ENCODE peak calls at places on chromosome 6, in nine cellular contexts. I, Z, J, L, Q, S, U, Y and B are unnamed samples.

GRCh38 chr6:87829622-87830121 is 127.6 kb upstream of the AKIRIN2 start:
- DNase-seq in I (no peak), Q (no peak), S (no peak), Y (no peak), L (no peak), U (no peak), J (no peak), Z (no peak), B (no peak)

GRCh38 chr6:7080311-7080710 is 27.4 kb upstream of the RREB1 start:
- DNase-seq in Q (no peak), I (no peak), Z (no peak), J (no peak), L (no peak), U (no peak), Y (no peak), S (no peak), B (no peak)

GRCh38 chr6:108187519-108187918 is 21.7 kb downstream of the NR2E1 start:
- DNase-seq in Q (no peak), U (no peak), Y (no peak), S (no peak), L (no peak), J (no peak), Z (no peak), I (no peak), B (no peak)

GRCh38 chr6:131819507-131820228 is 11.8 kb downstream of the ENPP1 start:
- DNase-seq in Q (peak; percentile 85), J (no peak), Y (no peak), L (no peak), Z (no peak), U (no peak), S (no peak), I (no peak), B (no peak)

GRCh38 chr6:124199226-124199625 is 395.6 kb downstream of the NKAIN2 start:
- DNase-seq in Y (no peak), L (no peak), Q (no peak), S (no peak), I (no peak), Z (no peak), U (no peak), J (no peak), B (no peak)

GRCh38 chr6:153162646-153163045 is 31.6 kb upstream of the RGS17 start:
- DNase-seq in U (no peak), Y (no peak), J (no peak), Q (no peak), Z (no peak), L (no peak), I (no peak), S (no peak), B (no peak)

GRCh38 chr6:52000064-52000463 is 87.3 kb downstream of the PKHD1 start:
- DNase-seq in L (no peak), Y (no peak), J (no peak), S (no peak), Z (no peak), U (no peak), Q (no peak), I (no peak), B (no peak)

GRCh38 chr6:52495859-52496396 is 75.8 kb downstream of the EFHC1 start:
- DNase-seq in I (no peak), Z (no peak), Q (no peak), J (no peak), L (no peak), U (no peak), S (no peak), Y (no peak), B (no peak)

GRCh38 chr6:56246941-56247653 is at the start of gene COL21A1:
- DNase-seq in L (peak; percentile 82), Z (no peak), Y (peak; percentile 94), J (peak; percentile 58), S (no peak), Q (no peak), I (peak; percentile 81), U (peak; percentile 58), B (peak; percentile 79)
- TF ChIP-seq CTCF in L (peak; percentile 26), Z (peak; percentile 13), Y (peak; percentile 44), J (no peak), S (no peak), Q (peak; percentile 65), I (no peak), U (no peak), B (peak; percentile 22)

DNA sequence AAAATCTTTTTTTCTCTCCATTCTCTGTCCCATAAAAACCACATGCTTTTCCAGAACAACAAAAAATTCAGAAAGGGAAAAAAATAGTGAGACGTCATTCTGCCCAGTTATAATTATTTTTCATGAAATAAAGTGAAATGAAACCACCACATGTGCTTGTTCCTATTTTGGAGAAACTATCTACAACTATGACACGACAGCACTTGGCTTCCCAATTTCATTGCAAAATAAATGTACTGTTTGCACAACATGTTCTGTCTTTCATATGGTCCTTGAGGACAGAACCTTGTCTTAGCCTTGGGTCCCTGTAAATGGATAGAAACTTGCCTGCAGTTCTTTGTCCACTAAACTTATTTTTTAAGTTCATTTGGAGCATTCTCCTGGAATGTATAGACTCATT is 5.6 kb upstream of the MAN1A1 start:
- DNase-seq in J (no peak), L (no peak), Q (no peak), Y (no peak), Z (no peak), S (no peak), I (no peak), U (no peak), B (no peak)
- H3K4me3 ChIP-seq in J (no peak overlapping the region), L (no peak overlapping the region), Q (no peak overlapping the region), Y (no peak overlapping the region), Z (no peak overlapping the region), S (no peak overlapping the region), I (no peak overlapping the region), U (no peak overlapping the region), B (no peak overlapping the region)

GRCh38 chr6:41332842-41333736 is 2.3 kb upstream of the NCR2 start:
- DNase-seq in J (no peak), Y (no peak), I (no peak), Q (no peak), Z (no peak), L (no peak), U (no peak), S (no peak), B (no peak)
- H3K27me3 ChIP-seq in J (no peaks in the 10 kb centered on the region), Y (no peaks in the 10 kb centered on the region), I (peaks cover 9% of the 10 kb centered on the region), Q (peaks cover 14% of the 10 kb centered on the region), Z (no peaks in the 10 kb centered on the region), L (no peaks in the 10 kb centered on the region), U (peaks cover 21% of the 10 kb centered on the region), S (no peaks in the 10 kb centered on the region), B (peaks cover 36% of the 10 kb centered on the region)

GRCh38 chr6:35954335-35954734 is 33.4 kb upstream of the SRPK1 start:
- DNase-seq in J (no peak), I (no peak), L (no peak), Z (no peak), S (no peak), Y (no peak), Q (no peak), U (no peak), B (no peak)

GRCh38 chr6:35960192-35960591 is 39.3 kb upstream of the SRPK1 start:
- DNase-seq in I (no peak), S (no peak), Y (no peak), L (no peak), J (no peak), Z (no peak), U (no peak), Q (no peak), B (no peak)

GRCh38 chr6:35955071-35955470 is 34.2 kb upstream of the SRPK1 start:
- DNase-seq in Q (peak; percentile 29), Y (no peak), U (no peak), S (no peak), L (no peak), J (no peak), I (no peak), Z (no peak), B (no peak)

GRCh38 chr6:35955521-35955920 is 34.6 kb upstream of the SRPK1 start:
- DNase-seq in Z (no peak), Y (no peak), L (no peak), I (no peak), J (no peak), S (no peak), U (no peak), Q (no peak), B (no peak)

DNA sequence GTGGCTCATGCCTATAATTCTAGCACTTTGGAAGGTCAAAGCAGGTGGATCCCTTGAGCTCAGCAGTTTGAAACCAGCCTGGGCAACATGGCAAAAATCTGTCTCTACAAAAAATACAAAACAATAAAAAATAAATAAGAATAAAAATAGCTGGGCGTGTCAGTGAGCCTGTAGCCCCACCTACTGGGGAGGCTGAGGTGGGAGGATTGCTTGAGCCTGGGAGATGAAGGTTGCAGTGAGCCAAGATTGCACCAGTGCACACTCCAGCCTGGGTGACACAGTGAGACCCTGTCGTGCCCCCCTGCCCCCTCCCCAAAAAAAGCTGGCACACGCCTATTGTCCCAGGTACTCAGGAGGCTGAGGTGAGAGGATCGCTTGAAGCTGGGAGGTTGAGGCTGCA is 35.1 kb upstream of the SRPK1 start:
- DNase-seq in J (no peak), I (no peak), L (no peak), U (no peak), Z (no peak), S (no peak), Q (no peak), Y (no peak), B (no peak)
- TF ChIP-seq CTCF in J (no peak), I (no peak), L (no peak), U (no peak), Z (no peak), S (peak; percentile 34), Q (peak; percentile 60), Y (peak; percentile 48), B (no peak)

DNA sequence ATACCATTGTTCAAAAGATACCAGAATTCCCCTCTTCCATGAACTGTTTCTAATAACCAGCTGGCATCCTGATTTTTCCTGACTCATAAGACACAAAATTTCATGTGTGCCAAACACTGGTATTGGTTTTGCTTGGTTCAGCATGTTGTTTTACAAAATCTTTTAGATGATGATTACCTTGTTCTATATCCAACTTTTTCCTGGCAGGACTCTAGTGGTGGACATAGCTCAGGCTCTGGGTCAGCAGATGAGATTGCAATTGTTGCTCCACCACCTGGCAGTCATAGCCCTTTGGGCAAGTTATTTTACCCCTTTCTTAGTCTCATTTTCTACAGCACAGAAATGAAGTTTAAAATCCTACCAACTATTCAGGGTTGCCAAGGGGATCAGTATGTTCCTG is 6.2 kb downstream of the TRIM38 start:
- DNase-seq in L (no peak), Y (no peak), J (no peak), Z (no peak), Q (no peak), U (no peak), I (no peak), S (no peak), B (no peak)
- H3K4me3 ChIP-seq in L (no peak overlapping the region), Y (no peak overlapping the region), J (no peak overlapping the region), Z (no peak overlapping the region), Q (no peak overlapping the region), U (no peak overlapping the region), I (no peak overlapping the region), S (no peak overlapping the region), B (no peak overlapping the region)

DNA sequence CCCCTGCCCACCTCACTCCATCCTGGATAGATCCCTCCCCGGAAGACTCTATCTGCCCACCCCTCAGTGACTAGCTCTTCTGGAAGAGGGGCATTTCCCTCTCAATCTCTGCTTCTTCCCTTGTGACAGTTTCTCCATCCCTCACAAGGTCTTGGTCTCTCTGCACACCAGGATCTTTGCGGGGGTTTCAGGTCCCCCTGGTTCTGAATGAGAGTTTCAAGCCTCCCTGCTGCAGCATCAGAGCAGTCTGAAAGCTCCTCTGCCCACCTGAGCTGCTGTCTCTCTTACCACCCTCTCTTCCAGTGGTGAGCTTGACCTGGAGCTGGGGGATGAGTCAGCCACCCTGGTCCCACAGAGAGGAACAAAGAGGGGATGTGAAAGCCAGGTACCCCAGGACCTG is 24.4 kb downstream of the TNXB start:
- DNase-seq in Q (no peak), J (no peak), Y (no peak), Z (no peak), U (no peak), S (no peak), L (no peak), I (no peak), B (no peak)
- H3K27me3 ChIP-seq in Q (peaks cover 33% of the 10 kb centered on the region), J (no peaks in the 10 kb centered on the region), Y (peaks cover 11% of the 10 kb centered on the region), Z (no peaks in the 10 kb centered on the region), U (peaks cover 7% of the 10 kb centered on the region), S (peaks cover 4% of the 10 kb centered on the region), L (no peaks in the 10 kb centered on the region), I (peaks cover 23% of the 10 kb centered on the region), B (peaks cover 50% of the 10 kb centered on the region)